ENCODE peak calls at places on chromosomes 5 and 9, in nine cellular contexts. One of them, this sample, is unnamed.

GRCh38 chr9:129597355-129598088 is 23.4 kb downstream of the C9orf50 start:
- DNase-seq in HFFc6: peak
- DNase-seq in substantia nigra: no peak
- DNase-seq in heart left ventricle: peak
- DNase-seq in amniotic stem cell: peak
- DNase-seq in psoas muscle: peak
- DNase-seq in NCI-H2171: no peak
- DNase-seq in nucleus accumbens: no peak
- DNase-seq in anterior cingulate cortex: no peak
- DNase-seq in this sample: no peak

GRCh38 chr5:113678924-113679575 is 165.6 kb downstream of the YTHDC2 start:
- DNase-seq in NCI-H2171: no peak
- DNase-seq in nucleus accumbens: no peak
- DNase-seq in psoas muscle: no peak
- DNase-seq in HFFc6: peak
- DNase-seq in substantia nigra: peak
- DNase-seq in amniotic stem cell: no peak
- DNase-seq in heart left ventricle: no peak
- DNase-seq in anterior cingulate cortex: peak
- DNase-seq in this sample: peak

GRCh38 chr9:88168564-88168963 is 30.3 kb upstream of the SPATA31C2 start:
- DNase-seq in substantia nigra: no peak
- DNase-seq in HFFc6: no peak
- DNase-seq in NCI-H2171: no peak
- DNase-seq in psoas muscle: no peak
- DNase-seq in amniotic stem cell: no peak
- DNase-seq in anterior cingulate cortex: no peak
- DNase-seq in heart left ventricle: no peak
- DNase-seq in nucleus accumbens: no peak
- DNase-seq in this sample: no peak

GRCh38 chr9:134214766-134215394 is 50.5 kb upstream of the RNU6ATAC start:
- DNase-seq in anterior cingulate cortex: no peak
- DNase-seq in nucleus accumbens: no peak
- DNase-seq in NCI-H2171: no peak
- DNase-seq in substantia nigra: no peak
- DNase-seq in psoas muscle: peak
- DNase-seq in HFFc6: no peak
- DNase-seq in amniotic stem cell: no peak
- DNase-seq in heart left ventricle: no peak
- DNase-seq in this sample: no peak

GRCh38 chr9:133377721-133378216 is 1.6 kb downstream of the STKLD1 start:
- DNase-seq in anterior cingulate cortex: no peak
- DNase-seq in substantia nigra: no peak
- DNase-seq in NCI-H2171: peak
- DNase-seq in nucleus accumbens: no peak
- DNase-seq in psoas muscle: no peak
- DNase-seq in amniotic stem cell: no peak
- DNase-seq in heart left ventricle: no peak
- DNase-seq in HFFc6: peak
- DNase-seq in this sample: no peak

GRCh38 chr9:99732715-99733114 is 89.0 kb upstream of the NR4A3 start:
- DNase-seq in HFFc6: no peak
- DNase-seq in amniotic stem cell: no peak
- DNase-seq in psoas muscle: no peak
- DNase-seq in NCI-H2171: no peak
- DNase-seq in substantia nigra: no peak
- DNase-seq in nucleus accumbens: no peak
- DNase-seq in heart left ventricle: no peak
- DNase-seq in anterior cingulate cortex: no peak
- DNase-seq in this sample: no peak

GRCh38 chr5:132814441-132815294 is 1.6 kb downstream of the SOWAHA start:
- DNase-seq in NCI-H2171: no peak
- DNase-seq in amniotic stem cell: no peak
- DNase-seq in substantia nigra: peak
- DNase-seq in psoas muscle: no peak
- DNase-seq in HFFc6: no peak
- DNase-seq in nucleus accumbens: no peak
- DNase-seq in anterior cingulate cortex: no peak
- DNase-seq in heart left ventricle: no peak
- DNase-seq in this sample: no peak

GRCh38 chr5:38400365-38400764 is 142.0 kb downstream of the EGFLAM start:
- DNase-seq in NCI-H2171: no peak
- DNase-seq in heart left ventricle: no peak
- DNase-seq in HFFc6: no peak
- DNase-seq in amniotic stem cell: no peak
- DNase-seq in anterior cingulate cortex: no peak
- DNase-seq in substantia nigra: no peak
- DNase-seq in nucleus accumbens: no peak
- DNase-seq in psoas muscle: no peak
- DNase-seq in this sample: no peak

GRCh38 chr9:129602598-129603415 is 18.1 kb downstream of the C9orf50 start:
- DNase-seq in substantia nigra: no peak
- DNase-seq in heart left ventricle: no peak
- DNase-seq in HFFc6: no peak
- DNase-seq in anterior cingulate cortex: no peak
- DNase-seq in amniotic stem cell: no peak
- DNase-seq in NCI-H2171: no peak
- DNase-seq in psoas muscle: no peak
- DNase-seq in nucleus accumbens: no peak
- DNase-seq in this sample: no peak

GRCh38 chr5:126235628-126236027 is 187.6 kb upstream of the GRAMD2B start:
- DNase-seq in psoas muscle: no peak
- DNase-seq in anterior cingulate cortex: no peak
- DNase-seq in NCI-H2171: no peak
- DNase-seq in substantia nigra: no peak
- DNase-seq in HFFc6: no peak
- DNase-seq in amniotic stem cell: no peak
- DNase-seq in nucleus accumbens: no peak
- DNase-seq in heart left ventricle: no peak
- DNase-seq in this sample: no peak

GRCh38 chr5:50958852-50959457 is 292.5 kb downstream of the PARP8 start:
- DNase-seq in substantia nigra: no peak
- DNase-seq in amniotic stem cell: peak
- DNase-seq in nucleus accumbens: no peak
- DNase-seq in heart left ventricle: no peak
- DNase-seq in psoas muscle: no peak
- DNase-seq in NCI-H2171: peak
- DNase-seq in anterior cingulate cortex: no peak
- DNase-seq in HFFc6: peak
- DNase-seq in this sample: no peak

GRCh38 chr5:74149395-74149794 is 491.1 kb downstream of the ENC1 start:
- DNase-seq in heart left ventricle: no peak
- DNase-seq in nucleus accumbens: no peak
- DNase-seq in amniotic stem cell: no peak
- DNase-seq in HFFc6: peak
- DNase-seq in anterior cingulate cortex: no peak
- DNase-seq in psoas muscle: no peak
- DNase-seq in substantia nigra: no peak
- DNase-seq in NCI-H2171: no peak
- DNase-seq in this sample: no peak

GRCh38 chr9:83992407-83992806 is 11.8 kb downstream of the RMI1 start:
- DNase-seq in NCI-H2171: no peak
- DNase-seq in anterior cingulate cortex: no peak
- DNase-seq in heart left ventricle: no peak
- DNase-seq in HFFc6: peak
- DNase-seq in amniotic stem cell: no peak
- DNase-seq in substantia nigra: no peak
- DNase-seq in nucleus accumbens: no peak
- DNase-seq in psoas muscle: no peak
- DNase-seq in this sample: no peak

GRCh38 chr5:35230043-35230611 is at the start of gene PRLR:
- DNase-seq in amniotic stem cell: no peak
- DNase-seq in psoas muscle: peak
- DNase-seq in NCI-H2171: no peak
- DNase-seq in heart left ventricle: peak
- DNase-seq in nucleus accumbens: no peak
- DNase-seq in substantia nigra: no peak
- DNase-seq in HFFc6: peak
- DNase-seq in anterior cingulate cortex: peak
- DNase-seq in this sample: peak

GRCh38 chr5:59042201-59042600 is 459.3 kb downstream of the RAB3C start:
- DNase-seq in psoas muscle: no peak
- DNase-seq in amniotic stem cell: no peak
- DNase-seq in heart left ventricle: no peak
- DNase-seq in anterior cingulate cortex: no peak
- DNase-seq in NCI-H2171: no peak
- DNase-seq in nucleus accumbens: no peak
- DNase-seq in HFFc6: no peak
- DNase-seq in substantia nigra: no peak
- DNase-seq in this sample: no peak

GRCh38 chr9:93193373-93193725 is 9.4 kb downstream of the WNK2 start:
- DNase-seq in psoas muscle: peak
- DNase-seq in heart left ventricle: no peak
- DNase-seq in nucleus accumbens: no peak
- DNase-seq in anterior cingulate cortex: peak
- DNase-seq in amniotic stem cell: no peak
- DNase-seq in HFFc6: no peak
- DNase-seq in substantia nigra: no peak
- DNase-seq in NCI-H2171: peak
- DNase-seq in this sample: no peak

GRCh38 chr5:128053291-128053954 is 30.1 kb upstream of the SLC12A2 start:
- DNase-seq in substantia nigra: no peak
- DNase-seq in HFFc6: peak
- DNase-seq in NCI-H2171: no peak
- DNase-seq in heart left ventricle: no peak
- DNase-seq in psoas muscle: no peak
- DNase-seq in anterior cingulate cortex: no peak
- DNase-seq in nucleus accumbens: no peak
- DNase-seq in amniotic stem cell: no peak
- DNase-seq in this sample: no peak

GRCh38 chr9:10268500-10269485 is 344.0 kb downstream of the PTPRD start:
- DNase-seq in amniotic stem cell: no peak
- DNase-seq in psoas muscle: no peak
- DNase-seq in NCI-H2171: no peak
- DNase-seq in heart left ventricle: peak
- DNase-seq in anterior cingulate cortex: no peak
- DNase-seq in nucleus accumbens: no peak
- DNase-seq in HFFc6: peak
- DNase-seq in substantia nigra: peak
- DNase-seq in this sample: peak

GRCh38 chr5:55324815-55325418 is 17.1 kb downstream of the MTREX start:
- DNase-seq in psoas muscle: no peak
- DNase-seq in substantia nigra: no peak
- DNase-seq in heart left ventricle: no peak
- DNase-seq in anterior cingulate cortex: no peak
- DNase-seq in nucleus accumbens: no peak
- DNase-seq in NCI-H2171: peak
- DNase-seq in amniotic stem cell: no peak
- DNase-seq in HFFc6: peak
- DNase-seq in this sample: no peak

GRCh38 chr9:109918359-109919163 is 138.6 kb downstream of the PALM2AKAP2 start:
- DNase-seq in substantia nigra: no peak
- DNase-seq in nucleus accumbens: no peak
- DNase-seq in anterior cingulate cortex: no peak
- DNase-seq in NCI-H2171: peak
- DNase-seq in amniotic stem cell: no peak
- DNase-seq in HFFc6: no peak
- DNase-seq in heart left ventricle: no peak
- DNase-seq in psoas muscle: no peak
- DNase-seq in this sample: peak

GRCh38 chr5:66633754-66634153 is 37.6 kb downstream of the MAST4 start:
- DNase-seq in NCI-H2171: peak
- DNase-seq in anterior cingulate cortex: no peak
- DNase-seq in substantia nigra: no peak
- DNase-seq in amniotic stem cell: no peak
- DNase-seq in HFFc6: no peak
- DNase-seq in nucleus accumbens: no peak
- DNase-seq in heart left ventricle: no peak
- DNase-seq in psoas muscle: no peak
- DNase-seq in this sample: no peak